ENCODE peak calls at places on chromosomes 5 and 9, in six cellular contexts. K is transverse colon, M is SK-N-SH, N is K562, I is stomach, C is upper lobe of left lung. Q is an unnamed sample.
A peak's percentile ranks its signal among the peaks of the same experiment; 100 is the strongest.

GRCh38 chr9:14057347-14058077 is 256.4 kb downstream of the NFIB start:
- DNase-seq in K (no peak), M (peak; percentile 47), N (no peak), I (no peak), C (no peak), Q (no peak)

GRCh38 chr9:82117528-82117927 is 129.0 kb downstream of the SPATA31D1 start:
- DNase-seq in K (no peak), M (no peak), N (no peak), I (no peak), C (no peak), Q (no peak)

GRCh38 chr5:179260324-179261070 is 84.8 kb downstream of the ADAMTS2 start:
- DNase-seq in K (no peak), M (peak; percentile 19), N (no peak), I (peak; percentile 19), C (no peak), Q (no peak)

GRCh38 chr9:22817181-22817580 is 370.6 kb downstream of the DMRTA1 start:
- DNase-seq in K (no peak), M (no peak), N (no peak), I (no peak), C (no peak), Q (no peak)

GRCh38 chr9:38047301-38048251 is 21.5 kb downstream of the SHB start:
- DNase-seq in K (peak; percentile 76), M (no peak), N (peak; percentile 71), I (peak; percentile 75), C (no peak), Q (peak; percentile 80)

GRCh38 chr5:65150599-65150998 is 331.1 kb downstream of the ADAMTS6 start:
- DNase-seq in K (no peak), M (peak; percentile 53), N (no peak), I (no peak), C (no peak), Q (no peak)

GRCh38 chr5:175859916-175860315 is 11.5 kb upstream of the CPLX2 start:
- DNase-seq in K (no peak), M (no peak), N (no peak), I (no peak), C (no peak), Q (no peak)

GRCh38 chr5:135660826-135661555 is 82.2 kb upstream of the CXCL14 start:
- DNase-seq in K (no peak), M (no peak), N (no peak), I (no peak), C (no peak), Q (no peak)

GRCh38 chr5:6659941-6660684 is 26.9 kb downstream of the SRD5A1 start:
- DNase-seq in K (peak; percentile 30), M (no peak), N (no peak), I (no peak), C (no peak), Q (no peak)

GRCh38 chr9:96008502-96009222 is 133.2 kb downstream of the ERCC6L2 start:
- DNase-seq in K (no peak), M (no peak), N (no peak), I (no peak), C (no peak), Q (no peak)

GRCh38 chr5:91049800-91050199 is 333.3 kb downstream of the ARRDC3 start:
- DNase-seq in K (no peak), M (peak; percentile 39), N (no peak), I (no peak), C (no peak), Q (no peak)

GRCh38 chr5:138463335-138464017 is 1.8 kb upstream of the EGR1 start:
- DNase-seq in K (peak; percentile 41), M (peak; percentile 56), N (peak; percentile 61), I (no peak), C (no peak), Q (peak; percentile 84)

GRCh38 chr5:177416334-177416733 is 7.0 kb upstream of the F12 start:
- DNase-seq in K (peak; percentile 61), M (no peak), N (no peak), I (no peak), C (peak; percentile 55), Q (no peak)

GRCh38 chr9:89137548-89138462 is 40.8 kb downstream of the SHC3 start:
- DNase-seq in K (peak; percentile 36), M (no peak), N (no peak), I (no peak), C (no peak), Q (peak; percentile 92)

GRCh38 chr5:119327018-119327417 is 28.8 kb upstream of the TNFAIP8 start:
- DNase-seq in K (peak; percentile 20), M (no peak), N (peak; percentile 53), I (no peak), C (no peak), Q (no peak)

GRCh38 chr5:142627371-142628217 is 58.3 kb downstream of the FGF1 start:
- DNase-seq in K (no peak), M (no peak), N (no peak), I (no peak), C (no peak), Q (no peak)

GRCh38 chr5:52725065-52725746 is 62.5 kb upstream of the ITGA1 start:
- DNase-seq in K (peak; percentile 35), M (no peak), N (no peak), I (peak; percentile 33), C (no peak), Q (no peak)

GRCh38 chr5:156170351-156170961 is 156.5 kb upstream of the SGCD start:
- DNase-seq in K (no peak), M (no peak), N (no peak), I (no peak), C (no peak), Q (no peak)

GRCh38 chr5:158812381-158812780 is 287.3 kb downstream of the EBF1 start:
- DNase-seq in K (peak; percentile 25), M (no peak), N (no peak), I (no peak), C (no peak), Q (peak; percentile 73)

GRCh38 chr9:81374881-81375280 is 314.5 kb downstream of the TLE1 start:
- DNase-seq in K (no peak), M (no peak), N (no peak), I (no peak), C (no peak), Q (no peak)

GRCh38 chr5:112628219-112628618 is 109.5 kb upstream of the APC start:
- DNase-seq in K (no peak), M (no peak), N (no peak), I (no peak), C (no peak), Q (no peak)

DNA sequence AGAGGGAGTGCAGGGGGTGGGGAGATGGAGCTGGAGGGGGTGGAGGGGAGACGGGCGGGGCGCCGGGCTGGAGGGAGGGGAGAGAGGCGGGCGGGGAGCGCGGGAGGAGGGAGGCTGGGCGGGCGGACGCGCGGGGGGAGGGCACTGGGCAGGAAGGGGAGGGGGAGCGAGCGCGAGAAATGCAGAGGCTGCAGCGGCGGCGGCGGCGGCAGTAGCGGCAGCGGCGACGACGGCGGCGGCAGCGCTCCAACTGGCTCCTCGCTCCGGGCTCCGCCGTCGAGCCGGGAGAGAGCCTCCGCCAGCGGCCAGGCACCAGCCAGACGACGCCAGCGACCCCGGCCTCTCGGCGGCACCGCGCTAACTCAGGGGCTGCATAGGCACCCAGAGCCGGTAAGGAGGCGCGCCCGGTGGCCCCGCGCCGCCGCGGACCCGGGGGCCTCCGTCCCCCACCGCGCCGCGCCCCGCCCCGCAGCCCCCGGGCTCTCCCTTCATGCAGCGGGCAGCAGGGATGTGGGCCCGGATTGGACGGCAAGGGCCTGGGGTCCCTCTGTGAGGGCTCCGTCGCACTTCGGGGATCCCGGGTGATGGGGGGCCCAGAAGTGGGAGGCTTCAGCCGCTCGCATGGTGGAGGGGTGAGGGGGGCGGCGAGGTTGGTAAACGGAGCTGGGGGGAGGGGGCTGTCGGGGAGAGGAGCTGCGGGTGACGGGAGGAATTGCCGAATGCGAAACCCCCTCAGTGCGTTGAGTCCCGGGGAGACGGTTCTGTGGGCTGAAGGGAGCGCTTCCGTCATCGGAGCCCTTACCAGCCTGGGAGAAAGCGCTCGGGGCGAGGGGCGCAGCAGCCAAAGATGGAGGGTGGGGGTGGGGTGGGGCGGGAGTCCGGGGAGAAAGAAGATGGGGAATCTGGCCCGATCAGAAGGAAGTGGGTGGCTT is at the start of gene BASP1:
- DNase-seq in K (peak; percentile 79), M (peak; percentile 84), N (no peak), I (peak; percentile 70), C (peak; percentile 94), Q (peak; percentile 80)
- TF ChIP-seq POLR2AphosphoS5 in K (no peak), M (peak; percentile 31), N (no peak), I (peak; percentile 35), C (peak; percentile 61), Q (no peak)

DNA sequence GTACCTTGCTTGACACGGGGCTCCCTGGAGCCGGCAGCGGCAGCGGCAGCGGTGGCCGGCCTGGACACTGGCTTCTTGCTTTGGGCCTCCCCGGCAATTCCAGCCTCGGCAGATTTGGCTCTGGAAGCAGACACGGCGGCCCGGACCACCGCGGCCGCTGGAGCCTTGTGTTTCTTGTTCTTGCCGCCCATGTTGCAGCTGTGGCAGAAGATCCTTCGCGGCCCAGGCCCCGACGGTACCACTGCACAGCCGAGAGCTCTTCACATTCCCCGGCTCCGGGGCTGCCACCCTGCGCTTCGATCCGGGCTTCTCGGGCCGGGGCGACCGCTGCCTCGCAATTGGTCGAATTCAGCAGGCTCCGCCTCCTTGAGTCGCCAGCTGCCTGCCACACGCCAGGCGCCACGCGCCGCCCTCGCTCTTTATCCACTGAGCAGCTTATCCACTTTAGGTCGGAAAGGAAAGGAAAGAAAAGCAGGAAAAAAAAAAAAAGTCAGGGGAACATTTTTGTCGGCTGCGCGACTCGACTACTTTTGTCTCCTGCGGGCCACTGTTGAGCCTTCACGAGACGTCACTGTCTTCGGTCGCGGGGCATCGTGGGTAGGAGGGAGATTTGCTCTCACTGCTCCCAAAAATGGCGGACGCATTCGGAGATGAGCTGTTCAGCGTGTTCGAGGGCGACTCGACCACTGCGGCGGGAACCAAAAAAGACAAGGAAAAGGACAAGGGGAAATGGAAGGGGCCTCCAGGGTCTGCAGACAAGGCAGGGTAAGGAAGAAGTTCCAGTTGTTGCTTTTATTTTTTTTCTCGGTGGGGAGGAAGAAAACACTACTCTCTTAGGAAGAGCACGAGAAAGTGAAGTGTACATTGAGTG is at the start of the genes DHX29 and MTREX:
- DNase-seq in K (peak; percentile 91), M (peak; percentile 91), N (peak; percentile 91), I (peak; percentile 92), C (peak; percentile 97), Q (peak; percentile 96)
- TF ChIP-seq EP300 in K (no peak), M (no peak), N (peak; percentile 24), I (no peak), C (peak; percentile 64), Q (no peak)

DNA sequence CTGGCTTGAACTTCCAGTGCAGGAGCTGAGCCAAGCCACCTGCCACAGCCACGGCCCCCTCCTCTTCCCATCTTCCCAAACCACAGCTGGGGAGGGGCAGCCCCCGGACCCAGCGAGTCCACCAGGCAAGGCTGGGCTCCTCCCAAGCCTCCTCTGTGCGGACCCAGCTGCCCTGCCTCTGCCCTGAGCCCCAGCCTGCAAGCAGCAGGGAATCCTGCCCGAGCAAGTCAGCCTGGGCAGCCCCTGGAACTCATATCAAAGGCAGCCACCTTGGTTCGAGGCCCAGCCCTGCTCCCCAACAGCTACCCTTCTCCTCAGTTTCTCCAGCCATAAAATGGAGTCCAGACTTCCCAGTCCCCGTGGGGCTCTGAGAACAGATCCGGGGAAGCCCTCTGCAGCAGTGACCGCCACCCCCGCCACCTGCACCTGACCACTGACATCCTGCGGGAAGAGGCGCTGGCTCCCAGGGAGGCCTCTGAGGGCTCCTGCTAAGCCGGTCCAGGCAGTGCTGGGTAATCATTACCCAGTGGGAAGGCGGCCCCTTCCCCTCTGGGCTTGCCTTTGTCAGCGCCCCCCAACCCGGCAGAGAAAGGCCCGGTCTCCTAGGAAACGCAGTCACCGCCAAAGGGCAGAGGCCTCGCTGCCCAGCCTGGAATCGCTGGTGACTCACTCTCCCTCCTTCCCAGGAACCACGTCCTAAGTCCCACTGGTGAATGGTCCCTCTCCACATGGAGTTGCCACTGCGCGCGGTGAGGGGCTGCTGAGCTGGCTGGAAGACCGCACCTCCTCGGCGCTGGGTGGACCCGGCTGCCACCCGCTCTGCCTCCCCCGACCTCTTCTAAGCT is 1.5 kb downstream of the VAV2 start:
- DNase-seq in K (peak; percentile 65), M (peak; percentile 65), N (no peak), I (peak; percentile 62), C (peak; percentile 78), Q (peak; percentile 78)
- TF ChIP-seq POLR2AphosphoS5 in K (no peak), M (peak; percentile 10), N (no peak), I (peak; percentile 44), C (peak; percentile 34), Q (peak; percentile 25)

GRCh38 chr5:181204561-181205401 is at the start of gene TRIM7:
- DNase-seq in K (peak; percentile 65), M (peak; percentile 72), N (peak; percentile 58), I (peak; percentile 61), C (peak; percentile 92), Q (peak; percentile 76)
- TF ChIP-seq EP300 in K (no peak), M (no peak), N (no peak), I (no peak), C (no peak), Q (no peak)